ENCODE peak calls at places on chromosomes 16 and 17, in seven cellular contexts. U is Peyer's patch; P is stimulated activated CD4-positive, alpha-beta T cell treated with anti-CD3 and anti-CD28 coated beads, TNF-alpha, amount 100 ng/mL, for 48 hours; A is body of pancreas; R is stimulated activated CD8-positive, alpha-beta memory T cell treated with anti-CD3 and anti-CD28 coated beads, Interleukin-12 subunit alpha, Interleukin-12 subunit beta, amount 100 ng/mL, for 1 hour; N is central memory CD4-positive, alpha-beta T cell; V is EH. I is an unnamed sample.

GRCh38 chr17:31321481-31321880 is at the start of gene EVI2A:
- DNase-seq in U (peak), P (peak), A (peak), R (peak), N (peak), V (peak), I (peak)

GRCh38 chr16:55179858-55180585 is 144.0 kb upstream of the IRX6 start:
- DNase-seq in U (no peak), P (no peak), A (no peak), R (no peak), N (no peak), V (no peak), I (no peak)

GRCh38 chr16:56889206-56889605 is 24.2 kb downstream of the SLC12A3 start:
- DNase-seq in U (no peak), P (no peak), A (no peak), R (no peak), N (no peak), V (no peak), I (no peak)

GRCh38 chr17:53627511-53627910 is 195.2 kb upstream of the KIF2B start:
- DNase-seq in U (no peak), P (no peak), A (no peak), R (no peak), N (no peak), V (peak), I (no peak)

GRCh38 chr17:65283704-65284103 is 146.5 kb downstream of the RGS9 start:
- DNase-seq in U (no peak), P (no peak), A (no peak), R (no peak), N (no peak), V (peak), I (no peak)

GRCh38 chr17:41402161-41402560 is 4.8 kb upstream of the KRT31 start:
- DNase-seq in U (no peak), P (no peak), A (no peak), R (no peak), N (no peak), V (peak), I (no peak)

GRCh38 chr16:54055191-54055590 is 231.4 kb downstream of the IRX3 start:
- DNase-seq in U (no peak), P (no peak), A (no peak), R (no peak), N (no peak), V (no peak), I (no peak)

GRCh38 chr17:27974531-27975145 is 67.8 kb upstream of the NLK start:
- DNase-seq in U (no peak), P (no peak), A (no peak), R (no peak), N (no peak), V (no peak), I (no peak)

GRCh38 chr16:46884513-46885293 is 541 bp downstream of the GPT2 start:
- DNase-seq in U (no peak), P (no peak), A (peak), R (no peak), N (no peak), V (peak), I (peak)